ENCODE peak calls at places on chromosome 1, in nine cellular contexts. V, Q, P, U, E, S, N, J and B are unnamed samples.

GRCh38 chr1:234599617-234600417 is 10.2 kb downstream of the IRF2BP2 start:
- DNase-seq in P (peak; percentile 65), S (peak; percentile 71), U (peak; percentile 92), E (peak; percentile 95), N (peak; percentile 95), Q (peak; percentile 82), J (peak; percentile 89), V (peak; percentile 81), B (peak; percentile 95)

GRCh38 chr1:235045034-235045690 is 83.5 kb downstream of the TOMM20 start:
- DNase-seq in S (no peak), U (no peak), V (no peak), E (no peak), J (no peak), N (no peak), Q (peak; percentile 84), P (no peak), B (no peak)

GRCh38 chr1:204199579-204199978 is 3.3 kb upstream of the KISS1 start:
- DNase-seq in U (no peak), P (no peak), N (no peak), E (peak; percentile 10), S (no peak), J (no peak), V (no peak), Q (no peak), B (no peak)

GRCh38 chr1:84379128-84379527 is 19.2 kb upstream of the DNASE2B start:
- DNase-seq in S (no peak), E (no peak), J (no peak), P (no peak), V (no peak), N (no peak), Q (peak; percentile 90), U (no peak), B (no peak)

GRCh38 chr1:4464478-4464877 is 189.9 kb upstream of the AJAP1 start:
- DNase-seq in U (no peak), J (no peak), E (no peak), P (no peak), N (no peak), V (no peak), S (no peak), Q (no peak), B (no peak)

GRCh38 chr1:186511761-186512637 is 51.1 kb upstream of the PDC start:
- DNase-seq in V (no peak), N (no peak), S (no peak), U (peak; percentile 8), E (peak; percentile 72), P (no peak), J (no peak), Q (peak; percentile 48), B (no peak)

GRCh38 chr1:151721788-151722510 is 627 bp downstream of the RIIAD1 start:
- DNase-seq in E (no peak), V (peak; percentile 19), U (no peak), Q (peak; percentile 13), S (no peak), N (no peak), J (no peak), P (no peak), B (no peak)

GRCh38 chr1:227388771-227389170 is 70.5 kb upstream of the CDC42BPA start:
- DNase-seq in U (no peak), J (no peak), E (no peak), Q (no peak), V (no peak), S (no peak), N (no peak), P (no peak), B (no peak)

GRCh38 chr1:234602334-234603220 is 7.4 kb downstream of the IRF2BP2 start:
- DNase-seq in P (peak; percentile 81), U (peak; percentile 59), V (peak; percentile 22), J (peak; percentile 43), S (peak; percentile 54), N (peak; percentile 70), Q (peak; percentile 98), E (no peak), B (no peak)

GRCh38 chr1:117060441-117061317 is 553 bp downstream of the TTF2 start:
- DNase-seq in N (no peak), V (peak; percentile 24), P (peak; percentile 71), E (peak; percentile 91), U (peak; percentile 34), J (no peak), Q (peak; percentile 34), S (no peak), B (no peak)

GRCh38 chr1:145846191-145846590 is 761 bp downstream of the NUDT17 start:
- DNase-seq in J (no peak), U (no peak), Q (peak; percentile 31), E (no peak), V (peak; percentile 31), N (no peak), P (peak; percentile 77), S (no peak), B (no peak)

GRCh38 chr1:38064232-38064903 is 17.8 kb upstream of the POU3F1 start:
- DNase-seq in E (no peak), J (no peak), Q (peak; percentile 88), N (no peak), V (no peak), S (no peak), P (no peak), U (no peak), B (no peak)

GRCh38 chr1:39405358-39405757 is 86.1 kb upstream of the BMP8A start:
- DNase-seq in U (no peak), Q (no peak), P (no peak), V (no peak), J (no peak), E (no peak), N (peak; percentile 71), S (no peak), B (no peak)

GRCh38 chr1:182315157-182315556 is 76.4 kb downstream of the GLUL start:
- DNase-seq in U (peak; percentile 65), V (no peak), N (no peak), P (no peak), J (peak; percentile 45), Q (no peak), S (no peak), E (no peak), B (no peak)

GRCh38 chr1:71047635-71048607 is at the start of gene PTGER3:
- DNase-seq in S (peak; percentile 28), N (peak; percentile 91), J (peak; percentile 88), E (peak; percentile 81), P (no peak), Q (no peak), V (peak; percentile 45), U (peak; percentile 81), B (peak; percentile 93)

DNA sequence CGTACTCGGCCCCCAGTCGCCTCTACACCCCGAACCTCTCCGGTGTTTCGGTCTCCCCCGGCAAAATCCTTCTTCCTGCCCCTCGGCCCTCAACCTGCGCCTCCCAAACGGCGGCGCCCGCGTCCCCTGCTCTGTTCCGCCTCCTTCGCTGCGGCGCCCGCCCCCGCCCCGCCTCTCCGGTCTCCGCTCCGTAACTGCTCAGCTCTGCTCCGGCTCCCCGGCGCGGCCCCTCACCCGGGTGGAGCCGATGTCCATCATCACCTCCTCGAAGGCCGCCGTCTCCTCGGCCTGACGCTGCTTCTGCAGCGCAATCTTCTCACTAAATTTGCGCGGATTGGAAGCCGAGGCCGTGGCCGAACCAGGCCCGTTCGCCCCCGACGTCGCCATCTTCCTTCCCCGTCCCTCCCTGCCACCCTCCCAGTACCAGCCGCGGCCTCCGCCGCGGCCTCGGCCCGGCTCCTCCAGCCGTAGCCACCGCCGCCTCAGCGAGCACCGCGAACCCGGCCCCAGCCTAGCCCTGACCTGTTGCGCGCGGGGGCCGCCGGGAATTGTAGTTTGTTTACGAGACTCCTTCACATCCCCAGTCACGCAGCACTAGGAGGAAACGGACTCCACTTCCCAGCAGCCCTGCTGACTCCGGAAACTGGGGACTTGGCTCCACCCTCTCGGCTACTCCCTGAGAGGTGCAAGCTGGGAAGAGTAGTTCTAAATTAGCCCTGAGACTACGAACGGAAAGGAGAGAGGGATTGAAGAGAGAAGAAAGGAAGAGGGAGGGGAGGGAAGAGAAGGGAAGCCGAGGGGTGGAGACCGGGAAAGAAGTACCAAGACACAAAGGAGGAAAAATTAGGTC is at the start of gene CRTC2:
- DNase-seq in U (peak; percentile 99), V (peak; percentile 99), N (peak; percentile 100), J (peak; percentile 99), P (peak; percentile 99), E (peak; percentile 99), S (peak; percentile 99), Q (peak; percentile 98), B (peak; percentile 100)
- H3K4me1 ChIP-seq in U (peaks cover 27% of the 10 kb centered on the region), V (peaks cover 37% of the 10 kb centered on the region), N (no peaks in the 10 kb centered on the region), J (peaks cover 78% of the 10 kb centered on the region), P (peaks cover 32% of the 10 kb centered on the region), E (peaks cover 66% of the 10 kb centered on the region), S (peaks cover 76% of the 10 kb centered on the region), Q (peaks cover 16% of the 10 kb centered on the region), B (peaks cover 56% of the 10 kb centered on the region)

GRCh38 chr1:156571959-156572662 is at the start of gene IQGAP3:
- DNase-seq in J (peak; percentile 90), Q (peak; percentile 69), N (peak; percentile 93), E (peak; percentile 91), U (peak; percentile 93), S (peak; percentile 59), V (peak; percentile 71), P (peak; percentile 97), B (no peak)
- TF ChIP-seq POLR2A in J (no peak), Q (no peak), N (no peak), E (no peak), U (no peak), S (no peak), V (no peak), P (no peak), B (no peak)

GRCh38 chr1:172472495-172472894 is 28.6 kb upstream of the PIGC start:
- DNase-seq in J (no peak), N (no peak), S (no peak), Q (no peak), U (no peak), V (no peak), P (no peak), E (no peak), B (no peak)
- H3K4me1 ChIP-seq in J (peaks cover 4% of the 10 kb centered on the region), N (no peaks in the 10 kb centered on the region), S (peaks cover 11% of the 10 kb centered on the region), Q (peaks cover 2% of the 10 kb centered on the region), U (no peaks in the 10 kb centered on the region), V (no peaks in the 10 kb centered on the region), P (peaks cover 40% of the 10 kb centered on the region), E (no peaks in the 10 kb centered on the region), B (no peaks in the 10 kb centered on the region)

DNA sequence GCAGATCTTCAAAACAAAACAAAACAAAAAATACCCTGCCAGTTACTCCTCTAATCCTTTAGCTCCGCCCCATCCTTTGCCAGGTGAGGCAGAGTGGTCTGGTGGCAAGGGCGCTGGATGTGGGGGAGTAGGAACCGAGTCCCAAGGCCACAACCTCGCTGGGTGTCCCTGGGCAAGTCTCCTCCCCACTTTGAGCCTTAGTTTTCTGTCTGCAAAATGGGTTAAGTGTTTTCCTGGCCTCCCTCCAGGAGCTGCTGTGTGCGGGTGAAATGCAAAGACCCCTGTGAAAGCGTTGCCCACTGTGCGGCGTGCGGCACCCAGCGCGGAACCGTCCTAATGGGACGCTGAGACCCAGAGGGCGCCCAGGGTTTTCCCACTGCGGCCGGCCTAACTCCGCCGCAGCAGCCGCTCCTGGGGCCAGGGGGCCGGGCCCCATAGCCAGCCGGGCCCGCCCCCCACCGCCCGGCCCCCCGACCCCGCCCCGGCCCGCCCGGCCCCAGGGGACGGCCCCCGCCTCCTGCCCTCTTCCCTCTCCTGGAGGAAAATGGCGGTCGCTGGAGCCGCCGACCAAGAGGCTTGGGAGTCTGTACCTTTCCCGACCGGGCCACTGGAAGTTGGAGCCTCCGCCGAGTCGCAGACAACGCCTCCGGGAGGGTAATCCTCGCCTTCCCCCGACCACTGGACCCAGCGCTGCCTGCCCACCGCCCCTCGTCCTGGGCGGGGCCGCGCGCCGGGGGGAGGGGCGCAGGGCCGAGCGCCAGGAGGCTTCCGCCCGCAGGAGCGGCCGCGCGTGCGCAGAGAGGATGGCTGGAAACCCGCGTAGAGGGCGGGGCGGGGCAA is at the start of the genes ERMAP and SVBP:
- DNase-seq in J (peak; percentile 95), U (peak; percentile 96), V (peak; percentile 92), Q (peak; percentile 77), P (peak; percentile 60), E (peak; percentile 98), S (peak; percentile 87), N (peak; percentile 95), B (peak; percentile 97)
- TF ChIP-seq POLR2A in J (no peak), U (peak; percentile 48), V (peak; percentile 35), Q (peak; percentile 86), P (peak; percentile 31), E (no peak), S (peak; percentile 41), N (no peak), B (no peak)